ENCODE peak calls at places on chromosome 9, in ten cellular contexts. One of them, this sample, is unnamed.

GRCh38 chr9:113913426-113914195 is 37.5 kb downstream of the ZNF618 start:
- DNase-seq in A549: no peak
- DNase-seq in dorsolateral prefrontal cortex: no peak
- DNase-seq in tibial nerve: no peak
- DNase-seq in HepG2: no peak
- DNase-seq in coronary artery: no peak
- DNase-seq in ovary: no peak
- DNase-seq in brain microvascular endothelial cell: no peak
- DNase-seq in fibroblast of lung: peak; percentile 46
- DNase-seq in cardiac muscle cell: no peak
- DNase-seq in this sample: no peak

GRCh38 chr9:123073991-123074422 is 40.5 kb downstream of the GPR21 start:
- DNase-seq in ovary: no peak
- DNase-seq in cardiac muscle cell: no peak
- DNase-seq in A549: no peak
- DNase-seq in coronary artery: no peak
- DNase-seq in tibial nerve: no peak
- DNase-seq in fibroblast of lung: peak; percentile 57
- DNase-seq in HepG2: no peak
- DNase-seq in brain microvascular endothelial cell: no peak
- DNase-seq in dorsolateral prefrontal cortex: no peak
- DNase-seq in this sample: peak; percentile 76

GRCh38 chr9:122767821-122768220 is 20.9 kb upstream of the OR5C1 start:
- DNase-seq in HepG2: no peak
- DNase-seq in tibial nerve: no peak
- DNase-seq in coronary artery: no peak
- DNase-seq in fibroblast of lung: no peak
- DNase-seq in ovary: no peak
- DNase-seq in brain microvascular endothelial cell: no peak
- DNase-seq in cardiac muscle cell: no peak
- DNase-seq in dorsolateral prefrontal cortex: no peak
- DNase-seq in A549: no peak
- DNase-seq in this sample: no peak

GRCh38 chr9:4741365-4742031 is 496 bp upstream of the AK3 start:
- DNase-seq in A549: no peak
- DNase-seq in ovary: peak; percentile 51
- DNase-seq in fibroblast of lung: peak; percentile 4
- DNase-seq in dorsolateral prefrontal cortex: peak; percentile 49
- DNase-seq in cardiac muscle cell: peak; percentile 54
- DNase-seq in HepG2: peak; percentile 37
- DNase-seq in tibial nerve: no peak
- DNase-seq in coronary artery: peak; percentile 77
- DNase-seq in brain microvascular endothelial cell: no peak
- DNase-seq in this sample: no peak

GRCh38 chr9:105457560-105458294 is 9.9 kb downstream of the FSD1L start:
- DNase-seq in fibroblast of lung: no peak
- DNase-seq in tibial nerve: no peak
- DNase-seq in coronary artery: no peak
- DNase-seq in dorsolateral prefrontal cortex: no peak
- DNase-seq in A549: no peak
- DNase-seq in cardiac muscle cell: no peak
- DNase-seq in ovary: no peak
- DNase-seq in brain microvascular endothelial cell: no peak
- DNase-seq in HepG2: no peak
- DNase-seq in this sample: no peak

GRCh38 chr9:114677418-114677817 is 4.6 kb downstream of the TEX48 start:
- DNase-seq in coronary artery: no peak
- DNase-seq in dorsolateral prefrontal cortex: no peak
- DNase-seq in HepG2: peak; percentile 41
- DNase-seq in cardiac muscle cell: peak; percentile 84
- DNase-seq in brain microvascular endothelial cell: peak; percentile 100
- DNase-seq in fibroblast of lung: peak; percentile 99
- DNase-seq in A549: peak; percentile 95
- DNase-seq in tibial nerve: no peak
- DNase-seq in ovary: no peak
- DNase-seq in this sample: peak; percentile 99

GRCh38 chr9:82488319-82488701 is 499.7 kb downstream of the SPATA31D1 start:
- DNase-seq in ovary: no peak
- DNase-seq in dorsolateral prefrontal cortex: no peak
- DNase-seq in fibroblast of lung: no peak
- DNase-seq in coronary artery: no peak
- DNase-seq in cardiac muscle cell: no peak
- DNase-seq in tibial nerve: peak; percentile 20
- DNase-seq in HepG2: no peak
- DNase-seq in A549: no peak
- DNase-seq in brain microvascular endothelial cell: no peak
- DNase-seq in this sample: no peak

GRCh38 chr9:113529336-113530009 is 65.9 kb downstream of the RGS3 start:
- DNase-seq in brain microvascular endothelial cell: no peak
- DNase-seq in fibroblast of lung: no peak
- DNase-seq in A549: no peak
- DNase-seq in tibial nerve: no peak
- DNase-seq in HepG2: no peak
- DNase-seq in cardiac muscle cell: no peak
- DNase-seq in dorsolateral prefrontal cortex: peak; percentile 9
- DNase-seq in ovary: no peak
- DNase-seq in coronary artery: no peak
- DNase-seq in this sample: no peak

DNA sequence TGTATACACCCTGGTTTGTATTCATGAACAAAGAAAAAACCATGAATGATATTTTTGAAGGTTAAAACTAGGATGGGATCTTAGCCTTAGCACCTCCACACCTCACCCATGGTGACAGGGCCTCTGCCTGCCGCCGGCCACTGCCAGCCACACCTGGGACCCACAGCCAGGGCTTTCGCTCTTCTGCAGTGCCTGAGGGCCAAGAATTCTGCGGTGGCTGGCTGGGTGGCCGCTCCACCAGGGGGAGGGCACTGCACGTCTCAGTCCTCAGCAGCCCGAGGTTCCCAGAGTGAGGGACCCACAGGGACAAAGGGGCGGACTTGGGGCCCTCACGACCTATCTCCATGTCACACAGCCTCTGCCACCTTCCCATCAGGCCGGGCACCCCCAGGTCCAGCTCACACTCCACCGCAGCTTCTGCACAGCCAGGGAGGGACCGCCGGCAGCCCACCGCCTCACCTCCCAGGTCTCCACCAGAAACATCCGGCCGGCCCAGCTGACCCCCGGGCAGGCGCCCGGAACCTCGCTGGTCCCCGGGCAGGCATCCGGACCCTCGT is 6.9 kb downstream of the EXD3 start:
- DNase-seq in brain microvascular endothelial cell: no peak
- DNase-seq in A549: no peak
- DNase-seq in fibroblast of lung: no peak
- DNase-seq in ovary: no peak
- DNase-seq in cardiac muscle cell: no peak
- DNase-seq in dorsolateral prefrontal cortex: no peak
- DNase-seq in coronary artery: no peak
- DNase-seq in HepG2: no peak
- DNase-seq in tibial nerve: no peak
- DNase-seq in this sample: no peak
- H3K4me3 ChIP-seq in brain microvascular endothelial cell: no peak overlapping the region
- H3K4me3 ChIP-seq in A549: no peak overlapping the region
- H3K4me3 ChIP-seq in fibroblast of lung: no peak overlapping the region
- H3K4me3 ChIP-seq in ovary: no peak overlapping the region
- H3K4me3 ChIP-seq in cardiac muscle cell: no peak overlapping the region
- H3K4me3 ChIP-seq in dorsolateral prefrontal cortex: no peak overlapping the region
- H3K4me3 ChIP-seq in coronary artery: no peak overlapping the region
- H3K4me3 ChIP-seq in HepG2: no peak overlapping the region
- H3K4me3 ChIP-seq in tibial nerve: no peak overlapping the region
- H3K4me3 ChIP-seq in this sample: no peak overlapping the region

GRCh38 chr9:121752929-121753328 is 101.5 kb downstream of the DAB2IP start:
- DNase-seq in dorsolateral prefrontal cortex: no peak
- DNase-seq in A549: no peak
- DNase-seq in brain microvascular endothelial cell: no peak
- DNase-seq in cardiac muscle cell: no peak
- DNase-seq in tibial nerve: no peak
- DNase-seq in coronary artery: no peak
- DNase-seq in ovary: no peak
- DNase-seq in fibroblast of lung: no peak
- DNase-seq in HepG2: no peak
- DNase-seq in this sample: no peak

GRCh38 chr9:121756477-121757285 is 105.2 kb downstream of the DAB2IP start:
- DNase-seq in tibial nerve: no peak
- DNase-seq in coronary artery: no peak
- DNase-seq in brain microvascular endothelial cell: no peak
- DNase-seq in A549: no peak
- DNase-seq in ovary: no peak
- DNase-seq in cardiac muscle cell: no peak
- DNase-seq in HepG2: no peak
- DNase-seq in dorsolateral prefrontal cortex: no peak
- DNase-seq in fibroblast of lung: no peak
- DNase-seq in this sample: no peak

GRCh38 chr9:121753802-121754654 is 102.6 kb downstream of the DAB2IP start:
- DNase-seq in cardiac muscle cell: no peak
- DNase-seq in coronary artery: no peak
- DNase-seq in HepG2: no peak
- DNase-seq in A549: no peak
- DNase-seq in fibroblast of lung: no peak
- DNase-seq in brain microvascular endothelial cell: no peak
- DNase-seq in dorsolateral prefrontal cortex: no peak
- DNase-seq in tibial nerve: no peak
- DNase-seq in ovary: no peak
- DNase-seq in this sample: no peak

GRCh38 chr9:121755581-121755980 is 104.1 kb downstream of the DAB2IP start:
- DNase-seq in HepG2: no peak
- DNase-seq in dorsolateral prefrontal cortex: no peak
- DNase-seq in A549: no peak
- DNase-seq in brain microvascular endothelial cell: no peak
- DNase-seq in tibial nerve: no peak
- DNase-seq in fibroblast of lung: no peak
- DNase-seq in cardiac muscle cell: no peak
- DNase-seq in coronary artery: no peak
- DNase-seq in ovary: no peak
- DNase-seq in this sample: no peak

DNA sequence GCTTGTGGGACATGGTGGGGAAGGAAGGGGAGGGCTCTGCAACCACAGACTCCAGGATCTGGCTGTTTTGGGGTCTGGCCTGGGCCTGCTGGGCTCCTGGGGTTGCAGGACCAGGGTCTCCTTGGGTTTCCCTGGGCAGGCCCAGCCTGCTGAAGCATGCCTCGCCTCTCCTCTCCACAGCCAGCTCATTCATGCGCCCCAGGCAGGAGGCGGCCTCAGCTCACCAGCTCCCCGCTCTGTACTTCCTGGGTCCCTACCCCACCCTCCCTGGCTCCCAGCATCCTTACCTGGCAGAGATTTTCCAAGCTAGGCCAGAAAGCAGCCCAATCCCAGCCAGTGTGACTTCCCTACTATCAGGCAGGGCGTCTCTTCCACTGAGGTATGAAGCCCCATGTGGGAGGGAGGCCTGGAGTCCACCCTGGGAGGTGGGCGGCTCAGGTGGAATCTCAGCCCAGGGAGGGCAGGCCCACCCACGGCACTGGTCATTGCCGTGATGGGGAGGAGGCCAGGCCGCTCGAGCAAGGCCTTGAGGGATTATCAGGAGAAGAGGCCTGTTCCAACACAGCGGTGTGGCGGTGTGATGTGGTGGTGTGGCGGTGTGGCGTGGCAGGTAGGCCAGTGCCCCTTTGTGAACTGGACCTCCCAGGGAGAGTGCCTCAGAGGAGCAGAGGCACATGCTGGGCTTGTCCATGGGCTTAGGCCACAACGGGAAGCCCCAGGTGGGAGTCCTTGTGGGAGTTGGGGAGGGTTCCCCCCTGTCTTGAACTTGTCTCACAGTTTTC is 103.4 kb downstream of the DAB2IP start:
- DNase-seq in ovary: peak; percentile 63
- DNase-seq in dorsolateral prefrontal cortex: no peak
- DNase-seq in coronary artery: no peak
- DNase-seq in brain microvascular endothelial cell: no peak
- DNase-seq in fibroblast of lung: no peak
- DNase-seq in HepG2: no peak
- DNase-seq in tibial nerve: no peak
- DNase-seq in A549: no peak
- DNase-seq in cardiac muscle cell: no peak
- DNase-seq in this sample: no peak
- TF ChIP-seq CTCF in ovary: no peak
- TF ChIP-seq CTCF in dorsolateral prefrontal cortex: no peak
- TF ChIP-seq CTCF in coronary artery: no peak
- TF ChIP-seq CTCF in brain microvascular endothelial cell: no peak
- TF ChIP-seq CTCF in fibroblast of lung: no peak
- TF ChIP-seq CTCF in HepG2: no peak
- TF ChIP-seq CTCF in tibial nerve: no peak
- TF ChIP-seq CTCF in A549: no peak
- TF ChIP-seq CTCF in cardiac muscle cell: no peak
- TF ChIP-seq CTCF in this sample: no peak

GRCh38 chr9:95785209-95785608 is 90.3 kb upstream of the ERCC6L2 start:
- DNase-seq in brain microvascular endothelial cell: no peak
- DNase-seq in A549: no peak
- DNase-seq in dorsolateral prefrontal cortex: no peak
- DNase-seq in fibroblast of lung: peak; percentile 20
- DNase-seq in coronary artery: no peak
- DNase-seq in cardiac muscle cell: no peak
- DNase-seq in HepG2: no peak
- DNase-seq in ovary: no peak
- DNase-seq in tibial nerve: no peak
- DNase-seq in this sample: no peak

GRCh38 chr9:95791695-95792094 is 83.8 kb upstream of the ERCC6L2 start:
- DNase-seq in ovary: no peak
- DNase-seq in fibroblast of lung: no peak
- DNase-seq in A549: no peak
- DNase-seq in coronary artery: no peak
- DNase-seq in tibial nerve: no peak
- DNase-seq in HepG2: no peak
- DNase-seq in cardiac muscle cell: no peak
- DNase-seq in dorsolateral prefrontal cortex: no peak
- DNase-seq in brain microvascular endothelial cell: no peak
- DNase-seq in this sample: no peak

GRCh38 chr9:95784318-95784717 is 91.2 kb upstream of the ERCC6L2 start:
- DNase-seq in brain microvascular endothelial cell: no peak
- DNase-seq in ovary: no peak
- DNase-seq in A549: no peak
- DNase-seq in tibial nerve: no peak
- DNase-seq in coronary artery: no peak
- DNase-seq in cardiac muscle cell: no peak
- DNase-seq in HepG2: no peak
- DNase-seq in dorsolateral prefrontal cortex: no peak
- DNase-seq in fibroblast of lung: no peak
- DNase-seq in this sample: no peak

GRCh38 chr9:95788486-95789110 is 86.9 kb upstream of the ERCC6L2 start:
- DNase-seq in brain microvascular endothelial cell: no peak
- DNase-seq in tibial nerve: no peak
- DNase-seq in ovary: no peak
- DNase-seq in HepG2: no peak
- DNase-seq in coronary artery: no peak
- DNase-seq in A549: no peak
- DNase-seq in fibroblast of lung: no peak
- DNase-seq in cardiac muscle cell: no peak
- DNase-seq in dorsolateral prefrontal cortex: no peak
- DNase-seq in this sample: no peak

DNA sequence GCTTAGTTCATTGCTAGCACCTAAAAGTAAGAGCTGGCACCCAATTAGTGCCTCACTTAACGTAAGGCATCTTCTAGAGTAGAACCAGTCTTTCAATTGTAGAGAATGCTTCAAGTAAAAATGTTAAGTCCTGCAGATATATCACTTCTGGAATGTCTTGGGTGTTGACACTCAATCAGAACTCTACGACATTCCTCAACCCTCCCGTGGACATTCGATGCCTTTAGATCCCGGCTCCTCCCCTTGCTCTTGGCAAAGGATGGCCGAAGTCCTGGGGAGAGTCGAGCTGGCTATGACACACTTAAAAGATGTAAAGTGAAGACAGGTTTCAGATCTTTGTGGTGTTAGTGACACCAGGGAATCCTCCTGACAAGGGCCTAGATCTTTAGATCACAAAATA is 87.5 kb upstream of the ERCC6L2 start:
- DNase-seq in brain microvascular endothelial cell: no peak
- DNase-seq in dorsolateral prefrontal cortex: no peak
- DNase-seq in cardiac muscle cell: no peak
- DNase-seq in coronary artery: no peak
- DNase-seq in ovary: no peak
- DNase-seq in fibroblast of lung: no peak
- DNase-seq in HepG2: no peak
- DNase-seq in A549: no peak
- DNase-seq in tibial nerve: no peak
- DNase-seq in this sample: no peak
- H3K4me3 ChIP-seq in brain microvascular endothelial cell: no peak overlapping the region
- H3K4me3 ChIP-seq in dorsolateral prefrontal cortex: no peak overlapping the region
- H3K4me3 ChIP-seq in cardiac muscle cell: no peak overlapping the region
- H3K4me3 ChIP-seq in coronary artery: no peak overlapping the region
- H3K4me3 ChIP-seq in ovary: no peak overlapping the region
- H3K4me3 ChIP-seq in fibroblast of lung: no peak overlapping the region
- H3K4me3 ChIP-seq in HepG2: no peak overlapping the region
- H3K4me3 ChIP-seq in A549: no peak overlapping the region
- H3K4me3 ChIP-seq in tibial nerve: no peak overlapping the region
- H3K4me3 ChIP-seq in this sample: no peak overlapping the region

DNA sequence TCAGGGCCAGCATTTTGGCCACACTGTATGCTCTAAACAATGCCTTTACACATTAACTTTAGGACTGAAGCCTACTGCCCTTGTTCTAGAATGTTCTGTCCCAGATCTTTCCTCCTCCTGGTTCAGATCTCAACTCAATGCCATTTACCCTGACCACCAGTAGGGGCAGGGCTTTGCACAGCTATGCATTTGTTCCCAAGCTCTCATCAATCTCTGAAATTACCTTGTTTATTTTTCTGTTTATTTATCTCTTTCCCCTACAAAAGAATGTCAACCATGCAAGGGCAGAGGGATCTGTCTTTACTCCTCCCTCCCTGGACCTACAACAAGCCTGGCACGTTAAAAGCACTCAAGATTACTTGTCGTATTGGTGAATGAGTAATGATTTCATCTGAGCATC is 612.9 kb downstream of the BNC2 start:
- DNase-seq in fibroblast of lung: no peak
- DNase-seq in tibial nerve: no peak
- DNase-seq in coronary artery: no peak
- DNase-seq in A549: peak; percentile 29
- DNase-seq in brain microvascular endothelial cell: no peak
- DNase-seq in HepG2: no peak
- DNase-seq in cardiac muscle cell: no peak
- DNase-seq in dorsolateral prefrontal cortex: no peak
- DNase-seq in ovary: no peak
- DNase-seq in this sample: no peak
- TF ChIP-seq CTCF in fibroblast of lung: peak; percentile 77
- TF ChIP-seq CTCF in tibial nerve: no peak
- TF ChIP-seq CTCF in coronary artery: no peak
- TF ChIP-seq CTCF in A549: peak; percentile 22
- TF ChIP-seq CTCF in brain microvascular endothelial cell: peak; percentile 83
- TF ChIP-seq CTCF in HepG2: no peak
- TF ChIP-seq CTCF in cardiac muscle cell: peak; percentile 69
- TF ChIP-seq CTCF in dorsolateral prefrontal cortex: no peak
- TF ChIP-seq CTCF in ovary: no peak
- TF ChIP-seq CTCF in this sample: peak; percentile 66